ENCODE peak calls at places on chromosomes 4 and X, in six cellular contexts. One of them, this sample, is unnamed. For H3K4me1, the result is how much of the 10 kb centered on the place peaks cover.

GRCh38 chr4:114364857-114365256 is 233.8 kb upstream of the UGT8 start:
- DNase-seq in GM23248: peak
- DNase-seq in stomach: no peak
- DNase-seq in H9: no peak
- DNase-seq in PC-3: no peak
- DNase-seq in aorta: no peak
- DNase-seq in this sample: no peak

GRCh38 chrX:8868070-8868795 is 67.0 kb upstream of the FAM9A start:
- DNase-seq in GM23248: peak
- DNase-seq in stomach: no peak
- DNase-seq in H9: no peak
- DNase-seq in PC-3: peak
- DNase-seq in aorta: no peak
- DNase-seq in this sample: no peak

GRCh38 chr4:8427761-8428287 is 12.7 kb downstream of the ACOX3 start:
- DNase-seq in GM23248: peak
- DNase-seq in stomach: no peak
- DNase-seq in H9: no peak
- DNase-seq in PC-3: peak
- DNase-seq in aorta: peak
- DNase-seq in this sample: no peak

GRCh38 chr4:108619372-108620100 is 840 bp upstream of the RPL34 start:
- DNase-seq in GM23248: peak
- DNase-seq in stomach: no peak
- DNase-seq in H9: no peak
- DNase-seq in PC-3: no peak
- DNase-seq in aorta: no peak
- DNase-seq in this sample: no peak

GRCh38 chrX:20144491-20144890 is 2.9 kb upstream of the EIF1AX start:
- DNase-seq in GM23248: peak
- DNase-seq in stomach: no peak
- DNase-seq in H9: no peak
- DNase-seq in PC-3: peak
- DNase-seq in aorta: no peak
- DNase-seq in this sample: no peak

GRCh38 chrX:40171513-40172168 is 73.9 kb upstream of the BCOR start:
- DNase-seq in GM23248: peak
- DNase-seq in stomach: no peak
- DNase-seq in H9: peak
- DNase-seq in PC-3: peak
- DNase-seq in aorta: peak
- DNase-seq in this sample: no peak

GRCh38 chrX:39470588-39471155 is 627.1 kb downstream of the BCOR start:
- DNase-seq in GM23248: peak
- DNase-seq in stomach: no peak
- DNase-seq in H9: no peak
- DNase-seq in PC-3: no peak
- DNase-seq in aorta: no peak
- DNase-seq in this sample: peak

GRCh38 chr4:98491862-98492554 is 166.4 kb downstream of the TSPAN5 start:
- DNase-seq in GM23248: peak
- DNase-seq in stomach: no peak
- DNase-seq in H9: no peak
- DNase-seq in PC-3: no peak
- DNase-seq in aorta: peak
- DNase-seq in this sample: no peak

GRCh38 chr4:15131551-15131950 is 129.3 kb downstream of the CPEB2 start:
- DNase-seq in GM23248: no peak
- DNase-seq in stomach: no peak
- DNase-seq in H9: no peak
- DNase-seq in PC-3: no peak
- DNase-seq in aorta: no peak
- DNase-seq in this sample: no peak

GRCh38 chr4:137806420-137806819 is 274.1 kb upstream of the PCDH18 start:
- DNase-seq in GM23248: no peak
- DNase-seq in stomach: no peak
- DNase-seq in H9: no peak
- DNase-seq in PC-3: no peak
- DNase-seq in aorta: no peak
- DNase-seq in this sample: no peak

GRCh38 chrX:76184276-76184675 is 11.4 kb downstream of the PBDC1 start:
- DNase-seq in GM23248: no peak
- DNase-seq in stomach: no peak
- DNase-seq in H9: no peak
- DNase-seq in PC-3: no peak
- DNase-seq in aorta: no peak
- DNase-seq in this sample: no peak

GRCh38 chr4:77120888-77121508 is 36.0 kb upstream of the CCNG2 start:
- DNase-seq in GM23248: peak
- DNase-seq in stomach: no peak
- DNase-seq in H9: peak
- DNase-seq in PC-3: peak
- DNase-seq in aorta: no peak
- DNase-seq in this sample: no peak

GRCh38 chr4:168152837-168153500 is 60.6 kb downstream of the ANXA10 start:
- DNase-seq in GM23248: no peak
- DNase-seq in stomach: no peak
- DNase-seq in H9: no peak
- DNase-seq in PC-3: no peak
- DNase-seq in aorta: no peak
- DNase-seq in this sample: no peak

GRCh38 chr4:85452073-85452764 is 22.7 kb upstream of the ARHGAP24 start:
- DNase-seq in GM23248: no peak
- DNase-seq in stomach: no peak
- DNase-seq in H9: no peak
- DNase-seq in PC-3: no peak
- DNase-seq in aorta: no peak
- DNase-seq in this sample: no peak

GRCh38 chrX:65821721-65822496 is 154.5 kb downstream of the MSN start:
- DNase-seq in GM23248: peak
- DNase-seq in stomach: no peak
- DNase-seq in H9: no peak
- DNase-seq in PC-3: no peak
- DNase-seq in aorta: no peak
- DNase-seq in this sample: peak

GRCh38 chr4:41146716-41147506 is 67.4 kb downstream of the APBB2 start:
- DNase-seq in GM23248: peak
- DNase-seq in stomach: peak
- DNase-seq in H9: peak
- DNase-seq in PC-3: no peak
- DNase-seq in aorta: peak
- DNase-seq in this sample: peak

GRCh38 chrX:12901486-12901885 is 4.9 kb upstream of the TLR8 start:
- DNase-seq in GM23248: peak
- DNase-seq in stomach: peak
- DNase-seq in H9: peak
- DNase-seq in PC-3: peak
- DNase-seq in aorta: peak
- DNase-seq in this sample: peak

GRCh38 chrX:101191217-101191750 is 28.3 kb upstream of the DRP2 start:
- DNase-seq in GM23248: peak
- DNase-seq in stomach: peak
- DNase-seq in H9: peak
- DNase-seq in PC-3: no peak
- DNase-seq in aorta: peak
- DNase-seq in this sample: no peak

GRCh38 chrX:44312421-44312820 is 31.1 kb downstream of the EFHC2 start:
- DNase-seq in GM23248: no peak
- DNase-seq in stomach: no peak
- DNase-seq in H9: no peak
- DNase-seq in PC-3: no peak
- DNase-seq in aorta: no peak
- DNase-seq in this sample: no peak

GRCh38 chrX:30343206-30343605 is 34.0 kb upstream of the NR0B1 start:
- DNase-seq in GM23248: no peak
- DNase-seq in stomach: no peak
- DNase-seq in H9: peak
- DNase-seq in PC-3: peak
- DNase-seq in aorta: no peak
- DNase-seq in this sample: no peak

GRCh38 chr4:113637823-113638691 is 123.5 kb downstream of the CAMK2D start:
- DNase-seq in GM23248: no peak
- DNase-seq in stomach: no peak
- DNase-seq in H9: no peak
- DNase-seq in PC-3: no peak
- DNase-seq in aorta: no peak
- DNase-seq in this sample: no peak

GRCh38 chrX:52865328-52865980 is 2.4 kb downstream of the XAGE3 start:
- DNase-seq in GM23248: no peak
- DNase-seq in stomach: no peak
- DNase-seq in H9: no peak
- DNase-seq in PC-3: no peak
- DNase-seq in aorta: no peak
- DNase-seq in this sample: no peak

GRCh38 chr4:118112647-118113046 is 78.4 kb downstream of the NDST3 start:
- DNase-seq in GM23248: peak
- DNase-seq in stomach: no peak
- DNase-seq in H9: no peak
- DNase-seq in PC-3: no peak
- DNase-seq in aorta: no peak
- DNase-seq in this sample: no peak

GRCh38 chr4:73615613-73616012 is 4.6 kb downstream of the RASSF6 start:
- DNase-seq in GM23248: no peak
- DNase-seq in stomach: no peak
- DNase-seq in H9: peak
- DNase-seq in PC-3: no peak
- DNase-seq in aorta: no peak
- DNase-seq in this sample: no peak

GRCh38 chr4:128061566-128062536 is 739 bp downstream of the LARP1B start:
- DNase-seq in GM23248: peak
- DNase-seq in stomach: peak
- DNase-seq in H9: peak
- DNase-seq in PC-3: peak
- DNase-seq in aorta: peak
- DNase-seq in this sample: peak

GRCh38 chr4:153733751-153734448 is 25.9 kb downstream of the RNF175 start:
- DNase-seq in GM23248: no peak
- DNase-seq in stomach: no peak
- DNase-seq in H9: no peak
- DNase-seq in PC-3: no peak
- DNase-seq in aorta: no peak
- DNase-seq in this sample: no peak

DNA sequence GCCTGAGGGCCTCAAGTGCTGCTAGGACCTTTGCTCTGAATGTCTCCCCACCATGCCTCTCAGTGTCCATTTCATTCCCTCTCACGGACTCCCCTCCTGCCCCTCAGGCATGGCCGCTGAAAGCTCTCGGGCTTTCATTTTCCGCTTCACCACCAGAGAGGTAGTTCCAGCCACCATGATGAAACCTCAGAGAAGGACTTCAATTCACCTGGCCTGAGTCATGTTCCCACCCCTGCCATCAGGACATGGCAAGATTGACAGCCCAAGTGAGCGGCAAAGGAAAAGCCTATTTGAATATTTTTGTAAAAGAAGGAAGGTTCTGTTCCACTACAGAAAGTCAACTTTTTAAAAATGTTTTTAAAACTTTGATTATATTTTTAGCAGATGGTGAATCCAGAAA is 249.3 kb upstream of the GALNT7 start:
- DNase-seq in GM23248: no peak
- DNase-seq in stomach: no peak
- DNase-seq in H9: no peak
- DNase-seq in PC-3: no peak
- DNase-seq in aorta: no peak
- DNase-seq in this sample: no peak
- H3K4me1 ChIP-seq in GM23248: under half
- H3K4me1 ChIP-seq in stomach: under half
- H3K4me1 ChIP-seq in H9: under half
- H3K4me1 ChIP-seq in PC-3: under half
- H3K4me1 ChIP-seq in aorta: under half
- H3K4me1 ChIP-seq in this sample: under half

DNA sequence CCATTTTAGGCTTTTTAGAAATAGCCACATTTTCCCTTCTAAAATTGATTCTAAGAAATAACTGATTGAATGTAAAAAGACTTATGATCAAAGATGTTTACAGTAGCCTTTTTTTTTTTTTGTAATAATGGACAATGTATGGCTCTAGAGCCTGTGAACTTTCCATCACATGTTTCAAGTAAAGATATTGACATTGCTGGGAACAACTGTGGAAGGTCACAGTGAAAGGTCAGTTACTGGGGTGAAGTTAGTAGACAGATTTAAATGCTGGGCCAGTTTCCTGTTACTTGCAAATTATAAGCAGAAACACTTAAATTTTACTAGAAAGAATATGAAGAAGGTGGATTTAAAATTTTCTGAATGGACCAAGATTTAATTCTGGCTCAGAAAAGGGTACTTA is 18.4 kb downstream of the PAGE2 start:
- DNase-seq in GM23248: no peak
- DNase-seq in stomach: no peak
- DNase-seq in H9: no peak
- DNase-seq in PC-3: no peak
- DNase-seq in aorta: no peak
- DNase-seq in this sample: no peak
- H3K4me1 ChIP-seq in GM23248: under half
- H3K4me1 ChIP-seq in stomach: under half
- H3K4me1 ChIP-seq in H9: under half
- H3K4me1 ChIP-seq in PC-3: under half
- H3K4me1 ChIP-seq in aorta: under half
- H3K4me1 ChIP-seq in this sample: under half

DNA sequence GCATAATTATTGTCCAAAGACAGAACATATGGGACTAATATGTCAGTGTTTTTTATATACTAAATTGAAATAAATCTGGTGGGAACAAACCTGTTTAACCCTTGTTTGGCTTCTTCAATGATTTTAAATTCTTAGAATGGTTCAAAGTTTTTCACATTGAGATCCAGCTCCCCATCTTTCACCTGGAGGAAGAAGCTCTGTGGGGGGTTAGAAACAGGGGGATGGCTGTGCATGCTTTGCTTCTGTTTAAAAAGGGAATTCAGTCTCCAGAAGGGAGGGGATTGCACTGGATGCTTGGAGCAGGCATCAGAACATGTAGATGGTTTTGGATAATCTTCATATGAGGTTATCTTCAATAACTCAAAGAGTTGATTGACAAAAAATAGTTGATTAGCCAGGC is 72.1 kb downstream of the GALNT7 start:
- DNase-seq in GM23248: no peak
- DNase-seq in stomach: no peak
- DNase-seq in H9: no peak
- DNase-seq in PC-3: no peak
- DNase-seq in aorta: no peak
- DNase-seq in this sample: no peak
- H3K4me1 ChIP-seq in GM23248: under half
- H3K4me1 ChIP-seq in stomach: under half
- H3K4me1 ChIP-seq in H9: under half
- H3K4me1 ChIP-seq in PC-3: under half
- H3K4me1 ChIP-seq in aorta: under half
- H3K4me1 ChIP-seq in this sample: under half

GRCh38 chrX:17882680-17883079 is 21.6 kb upstream of the RAI2 start:
- DNase-seq in GM23248: no peak
- DNase-seq in stomach: no peak
- DNase-seq in H9: no peak
- DNase-seq in PC-3: peak
- DNase-seq in aorta: no peak
- DNase-seq in this sample: no peak
- H3K4me1 ChIP-seq in GM23248: under half
- H3K4me1 ChIP-seq in stomach: under half
- H3K4me1 ChIP-seq in H9: under half
- H3K4me1 ChIP-seq in PC-3: under half
- H3K4me1 ChIP-seq in aorta: under half
- H3K4me1 ChIP-seq in this sample: under half

This sample was measured in prostate gland.